ENCODE peak calls at places on chromosomes 4 and X, in eight cellular contexts. X, F, J, Q, I, C, P and Y are unnamed samples.

GRCh38 chr4:76182463-76182862 is 31.2 kb downstream of the SCARB2 start:
- DNase-seq in X (no peak), F (no peak), J (no peak), Q (no peak), I (no peak), C (no peak), P (no peak), Y (no peak)

GRCh38 chrX:14598330-14598729 is 69.0 kb downstream of the GLRA2 start:
- DNase-seq in X (no peak), F (no peak), J (no peak), Q (no peak), I (no peak), C (no peak), P (no peak), Y (no peak)

GRCh38 chrX:74250574-74250973 is 53.4 kb upstream of the ZCCHC13 start:
- DNase-seq in X (no peak), F (no peak), J (no peak), Q (no peak), I (no peak), C (no peak), P (no peak), Y (no peak)

GRCh38 chr4:3430524-3430923 is 11.2 kb upstream of the HGFAC start:
- DNase-seq in X (no peak), F (no peak), J (no peak), Q (no peak), I (no peak), C (no peak), P (no peak), Y (no peak)

GRCh38 chr4:4818440-4819212 is 40.8 kb upstream of the MSX1 start:
- DNase-seq in X (no peak), F (no peak), J (no peak), Q (no peak), I (no peak), C (no peak), P (no peak), Y (no peak)

GRCh38 chrX:77937291-77937690 is 26.8 kb downstream of the ATP7A start:
- DNase-seq in X (peak; percentile 50), F (no peak), J (no peak), Q (no peak), I (no peak), C (peak; percentile 70), P (no peak), Y (peak; percentile 51)

GRCh38 chr4:112284662-112285411 is 867 bp downstream of the TIFA start:
- DNase-seq in X (peak; percentile 39), F (peak; percentile 20), J (no peak), Q (no peak), I (no peak), C (peak; percentile 42), P (no peak), Y (no peak)

GRCh38 chr4:146232131-146232722 is 17.9 kb downstream of the REELD1 start:
- DNase-seq in X (no peak), F (no peak), J (no peak), Q (no peak), I (no peak), C (no peak), P (no peak), Y (no peak)

GRCh38 chr4:188201851-188202250 is 62.6 kb downstream of the TRIML1 start:
- DNase-seq in X (peak; percentile 43), F (no peak), J (no peak), Q (no peak), I (no peak), C (peak; percentile 65), P (no peak), Y (peak; percentile 66)

GRCh38 chrX:57156397-57157049 is 19.3 kb upstream of the SPIN2A start:
- DNase-seq in X (peak; percentile 8), F (peak; percentile 1), J (no peak), Q (no peak), I (peak; percentile 9), C (peak; percentile 28), P (peak; percentile 34), Y (peak; percentile 28)

GRCh38 chrX:24424948-24425347 is 40.1 kb upstream of the PDK3 start:
- DNase-seq in X (peak; percentile 10), F (no peak), J (peak; percentile 78), Q (no peak), I (no peak), C (peak; percentile 27), P (no peak), Y (peak; percentile 79)